ENCODE peak calls at places on chromosomes 2 and 18, in seven cellular contexts. One of them, this sample, is unnamed.

GRCh38 chr2:219060821-219061791 is at the start of gene IHH:
- DNase-seq in GM13976: peak
- DNase-seq in epithelial cell of esophagus: peak
- DNase-seq in GM12865: no peak
- DNase-seq in psoas muscle: no peak
- DNase-seq in spleen: no peak
- DNase-seq in RWPE1: no peak
- DNase-seq in this sample: no peak

GRCh38 chr2:10919776-10920606 is 8.3 kb downstream of the KCNF1 start:
- DNase-seq in epithelial cell of esophagus: no peak
- DNase-seq in RWPE1: no peak
- DNase-seq in GM12865: no peak
- DNase-seq in psoas muscle: no peak
- DNase-seq in spleen: peak
- DNase-seq in GM13976: no peak
- DNase-seq in this sample: no peak

GRCh38 chr2:1287427-1287826 is 125.8 kb upstream of the TPO start:
- DNase-seq in epithelial cell of esophagus: no peak
- DNase-seq in GM12865: no peak
- DNase-seq in spleen: no peak
- DNase-seq in GM13976: no peak
- DNase-seq in psoas muscle: no peak
- DNase-seq in RWPE1: no peak
- DNase-seq in this sample: no peak

GRCh38 chr2:118202707-118203303 is 114.5 kb downstream of the INSIG2 start:
- DNase-seq in spleen: no peak
- DNase-seq in psoas muscle: peak
- DNase-seq in epithelial cell of esophagus: peak
- DNase-seq in RWPE1: peak
- DNase-seq in GM12865: peak
- DNase-seq in GM13976: peak
- DNase-seq in this sample: peak

GRCh38 chr2:241975593-241976284 is 106.2 kb downstream of the RTP5 start:
- DNase-seq in GM12865: no peak
- DNase-seq in psoas muscle: no peak
- DNase-seq in GM13976: no peak
- DNase-seq in epithelial cell of esophagus: no peak
- DNase-seq in spleen: peak
- DNase-seq in RWPE1: no peak
- DNase-seq in this sample: peak

GRCh38 chr18:7230646-7231349 is at the start of gene LRRC30:
- DNase-seq in RWPE1: no peak
- DNase-seq in psoas muscle: no peak
- DNase-seq in epithelial cell of esophagus: no peak
- DNase-seq in GM12865: no peak
- DNase-seq in GM13976: no peak
- DNase-seq in spleen: no peak
- DNase-seq in this sample: no peak

GRCh38 chr2:107402330-107402729 is 424.4 kb upstream of the RGPD4 start:
- DNase-seq in spleen: no peak
- DNase-seq in psoas muscle: no peak
- DNase-seq in epithelial cell of esophagus: no peak
- DNase-seq in GM13976: no peak
- DNase-seq in GM12865: peak
- DNase-seq in RWPE1: no peak
- DNase-seq in this sample: no peak

GRCh38 chr2:219752731-219753130 is 125.3 kb downstream of the SLC4A3 start:
- DNase-seq in GM13976: no peak
- DNase-seq in RWPE1: no peak
- DNase-seq in GM12865: no peak
- DNase-seq in spleen: no peak
- DNase-seq in psoas muscle: no peak
- DNase-seq in epithelial cell of esophagus: peak
- DNase-seq in this sample: no peak

GRCh38 chr2:204251118-204251757 is 294.0 kb upstream of the PARD3B start:
- DNase-seq in GM12865: peak
- DNase-seq in GM13976: no peak
- DNase-seq in RWPE1: no peak
- DNase-seq in epithelial cell of esophagus: no peak
- DNase-seq in psoas muscle: no peak
- DNase-seq in spleen: no peak
- DNase-seq in this sample: no peak

GRCh38 chr2:66466435-66466834 is 31.5 kb downstream of the MEIS1 start:
- DNase-seq in epithelial cell of esophagus: no peak
- DNase-seq in RWPE1: no peak
- DNase-seq in GM13976: no peak
- DNase-seq in GM12865: no peak
- DNase-seq in spleen: no peak
- DNase-seq in psoas muscle: no peak
- DNase-seq in this sample: no peak

GRCh38 chr2:71558300-71559051 is 105.1 kb downstream of the DYSF start:
- DNase-seq in GM12865: no peak
- DNase-seq in psoas muscle: no peak
- DNase-seq in spleen: peak
- DNase-seq in epithelial cell of esophagus: no peak
- DNase-seq in GM13976: no peak
- DNase-seq in RWPE1: no peak
- DNase-seq in this sample: no peak

GRCh38 chr2:140589273-140589672 is 1541.5 kb downstream of the LRP1B start:
- DNase-seq in GM12865: no peak
- DNase-seq in psoas muscle: no peak
- DNase-seq in GM13976: no peak
- DNase-seq in RWPE1: no peak
- DNase-seq in epithelial cell of esophagus: no peak
- DNase-seq in spleen: no peak
- DNase-seq in this sample: no peak

GRCh38 chr2:29068513-29068912 is 5.8 kb downstream of the PCARE start:
- DNase-seq in epithelial cell of esophagus: peak
- DNase-seq in GM13976: no peak
- DNase-seq in GM12865: no peak
- DNase-seq in psoas muscle: no peak
- DNase-seq in spleen: no peak
- DNase-seq in RWPE1: peak
- DNase-seq in this sample: peak

GRCh38 chr2:231780123-231780908 is 766 bp downstream of the PDE6D start:
- DNase-seq in spleen: peak
- DNase-seq in GM13976: no peak
- DNase-seq in RWPE1: peak
- DNase-seq in GM12865: peak
- DNase-seq in psoas muscle: peak
- DNase-seq in epithelial cell of esophagus: peak
- DNase-seq in this sample: peak

GRCh38 chr2:219416938-219417337 is 1.2 kb upstream of the DES start:
- DNase-seq in GM12865: no peak
- DNase-seq in RWPE1: no peak
- DNase-seq in GM13976: no peak
- DNase-seq in spleen: no peak
- DNase-seq in epithelial cell of esophagus: no peak
- DNase-seq in psoas muscle: no peak
- DNase-seq in this sample: no peak

GRCh38 chr2:195658541-195658890 is 1.5 kb downstream of the SLC39A10 start:
- DNase-seq in RWPE1: peak
- DNase-seq in epithelial cell of esophagus: peak
- DNase-seq in spleen: no peak
- DNase-seq in GM13976: no peak
- DNase-seq in psoas muscle: no peak
- DNase-seq in GM12865: peak
- DNase-seq in this sample: peak

GRCh38 chr2:162474006-162474405 is 130.1 kb downstream of the GCA start:
- DNase-seq in GM12865: no peak
- DNase-seq in epithelial cell of esophagus: no peak
- DNase-seq in psoas muscle: no peak
- DNase-seq in GM13976: no peak
- DNase-seq in RWPE1: no peak
- DNase-seq in spleen: no peak
- DNase-seq in this sample: no peak

GRCh38 chr2:158782616-158783015 is 12.5 kb upstream of the DAPL1 start:
- DNase-seq in RWPE1: no peak
- DNase-seq in epithelial cell of esophagus: peak
- DNase-seq in GM12865: no peak
- DNase-seq in GM13976: no peak
- DNase-seq in spleen: no peak
- DNase-seq in psoas muscle: no peak
- DNase-seq in this sample: no peak

GRCh38 chr2:227503433-227504406 is 31.8 kb downstream of the AGFG1 start:
- DNase-seq in GM13976: no peak
- DNase-seq in epithelial cell of esophagus: peak
- DNase-seq in RWPE1: peak
- DNase-seq in psoas muscle: peak
- DNase-seq in spleen: no peak
- DNase-seq in GM12865: no peak
- DNase-seq in this sample: peak

GRCh38 chr2:18788590-18788989 is 199.2 kb upstream of the NT5C1B start:
- DNase-seq in epithelial cell of esophagus: no peak
- DNase-seq in GM13976: no peak
- DNase-seq in GM12865: no peak
- DNase-seq in spleen: no peak
- DNase-seq in RWPE1: no peak
- DNase-seq in psoas muscle: peak
- DNase-seq in this sample: peak

GRCh38 chr2:42901076-42901645 is 108.8 kb upstream of the HAAO start:
- DNase-seq in psoas muscle: no peak
- DNase-seq in RWPE1: no peak
- DNase-seq in GM13976: no peak
- DNase-seq in GM12865: no peak
- DNase-seq in epithelial cell of esophagus: peak
- DNase-seq in spleen: no peak
- DNase-seq in this sample: no peak

GRCh38 chr18:79523738-79524180 is 128.0 kb downstream of the NFATC1 start:
- DNase-seq in GM13976: peak
- DNase-seq in epithelial cell of esophagus: no peak
- DNase-seq in spleen: peak
- DNase-seq in psoas muscle: no peak
- DNase-seq in GM12865: peak
- DNase-seq in RWPE1: no peak
- DNase-seq in this sample: no peak

DNA sequence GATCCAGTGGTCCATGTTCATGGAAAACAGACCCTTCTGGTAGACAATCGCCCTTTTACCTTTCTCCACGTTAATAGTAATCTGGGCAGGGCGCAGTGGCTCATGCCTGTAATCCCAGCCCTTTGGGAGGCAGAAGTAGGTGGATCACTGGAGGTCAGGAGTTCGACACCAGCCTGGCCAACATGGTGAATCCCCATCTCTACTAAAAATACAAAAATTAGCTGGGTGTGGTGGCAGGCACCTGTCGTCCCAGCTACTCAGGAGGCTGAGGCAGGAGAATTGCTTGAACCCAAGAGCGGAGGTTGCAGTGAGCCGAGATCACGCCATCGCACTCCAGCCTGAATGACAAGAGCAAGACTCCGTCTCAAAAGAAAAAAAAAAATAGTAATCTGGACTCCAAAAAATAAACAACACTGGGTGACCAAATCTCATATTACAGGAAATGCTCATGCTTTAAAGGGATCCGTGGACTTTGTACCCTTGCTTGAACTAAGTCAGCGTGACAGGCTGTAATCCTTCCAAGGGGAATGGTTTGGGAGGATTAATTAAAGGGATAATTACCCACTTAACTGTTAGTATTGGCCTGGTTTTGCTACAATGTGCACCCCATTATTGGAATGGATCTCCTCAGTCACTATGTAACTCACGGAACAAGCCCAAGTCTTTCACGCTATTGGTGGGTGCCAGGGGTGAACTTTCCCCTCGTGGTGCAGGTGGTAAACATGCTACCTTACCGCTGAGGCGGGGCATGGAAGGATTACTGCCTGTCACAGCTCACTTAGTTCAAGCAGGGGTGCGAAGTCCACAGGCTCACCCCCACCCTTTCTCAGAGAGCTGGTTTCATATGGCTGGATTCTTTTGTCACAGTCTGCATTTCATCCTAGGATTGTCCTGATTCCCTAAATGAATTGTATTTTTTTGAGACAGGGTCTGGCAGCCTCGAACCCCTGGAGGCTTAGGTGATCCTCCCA is 36.7 kb downstream of the PROC start:
- DNase-seq in spleen: no peak
- DNase-seq in epithelial cell of esophagus: no peak
- DNase-seq in GM12865: no peak
- DNase-seq in RWPE1: no peak
- DNase-seq in psoas muscle: no peak
- DNase-seq in GM13976: no peak
- DNase-seq in this sample: no peak
- TF ChIP-seq CTCF in spleen: no peak
- TF ChIP-seq CTCF in epithelial cell of esophagus: no peak
- TF ChIP-seq CTCF in GM12865: no peak
- TF ChIP-seq CTCF in RWPE1: no peak
- TF ChIP-seq CTCF in psoas muscle: no peak
- TF ChIP-seq CTCF in GM13976: no peak
- TF ChIP-seq CTCF in this sample: no peak

GRCh38 chr2:23668756-23669304 is 258.1 kb downstream of the ATAD2B start:
- DNase-seq in epithelial cell of esophagus: no peak
- DNase-seq in GM13976: no peak
- DNase-seq in RWPE1: no peak
- DNase-seq in spleen: no peak
- DNase-seq in psoas muscle: no peak
- DNase-seq in GM12865: no peak
- DNase-seq in this sample: no peak
- TF ChIP-seq CTCF in epithelial cell of esophagus: no peak
- TF ChIP-seq CTCF in GM13976: no peak
- TF ChIP-seq CTCF in RWPE1: no peak
- TF ChIP-seq CTCF in spleen: no peak
- TF ChIP-seq CTCF in psoas muscle: no peak
- TF ChIP-seq CTCF in GM12865: no peak
- TF ChIP-seq CTCF in this sample: no peak

GRCh38 chr2:190180313-190181065 is 118.0 kb upstream of the MSTN start:
- DNase-seq in RWPE1: peak
- DNase-seq in psoas muscle: peak
- DNase-seq in spleen: peak
- DNase-seq in GM13976: peak
- DNase-seq in epithelial cell of esophagus: peak
- DNase-seq in GM12865: peak
- DNase-seq in this sample: no peak
- TF ChIP-seq CTCF in RWPE1: peak
- TF ChIP-seq CTCF in psoas muscle: peak
- TF ChIP-seq CTCF in spleen: peak
- TF ChIP-seq CTCF in GM13976: peak
- TF ChIP-seq CTCF in epithelial cell of esophagus: peak
- TF ChIP-seq CTCF in GM12865: peak
- TF ChIP-seq CTCF in this sample: no peak

DNA sequence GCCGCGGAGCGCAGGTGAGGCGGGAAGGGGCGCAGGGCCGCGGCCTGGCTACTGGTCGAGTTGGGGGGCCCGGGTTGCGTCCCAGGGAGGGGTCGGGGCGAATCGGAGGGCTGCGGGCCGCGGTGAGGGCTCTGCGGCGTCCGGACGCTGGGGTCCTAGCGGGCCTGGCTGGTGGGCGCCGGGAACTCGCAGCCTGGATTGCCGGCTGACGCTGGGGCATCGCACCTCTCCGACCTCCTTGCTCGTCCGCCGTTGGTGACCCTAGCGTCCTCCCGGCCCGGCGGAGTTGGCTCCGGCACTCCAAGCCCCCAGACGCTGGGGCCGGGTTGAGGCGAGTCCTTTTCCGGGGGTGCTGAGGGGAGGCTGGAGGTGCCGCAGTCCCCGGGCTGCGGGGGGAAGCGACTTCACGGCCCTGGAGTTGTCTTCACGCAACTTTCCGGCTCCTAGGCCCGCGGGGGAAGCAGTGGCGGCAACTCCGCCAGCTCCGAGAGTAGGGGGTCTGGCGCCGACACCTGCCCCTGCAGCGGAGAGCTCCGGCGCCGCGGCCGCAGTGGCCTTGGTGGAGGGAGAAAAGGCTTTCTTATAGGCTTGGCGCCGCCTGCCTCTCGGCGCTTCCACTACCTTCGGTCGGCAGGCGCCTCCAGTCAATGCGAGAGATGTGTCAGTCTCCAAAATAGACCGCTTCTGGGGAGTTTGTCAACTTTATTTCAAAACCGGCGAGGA is 70.3 kb downstream of the HAUS1 start:
- DNase-seq in GM13976: peak
- DNase-seq in epithelial cell of esophagus: peak
- DNase-seq in RWPE1: peak
- DNase-seq in psoas muscle: peak
- DNase-seq in spleen: no peak
- DNase-seq in GM12865: peak
- DNase-seq in this sample: peak
- TF ChIP-seq CTCF in GM13976: peak
- TF ChIP-seq CTCF in epithelial cell of esophagus: peak
- TF ChIP-seq CTCF in RWPE1: no peak
- TF ChIP-seq CTCF in psoas muscle: no peak
- TF ChIP-seq CTCF in spleen: no peak
- TF ChIP-seq CTCF in GM12865: no peak
- TF ChIP-seq CTCF in this sample: no peak